ENCODE peak calls at places on chromosome 17, in four cellular contexts. R, B, F and T are unnamed samples.

GRCh38 chr17:19614900-19615299 is 33.7 kb upstream of the ALDH3A2 start:
- DNase-seq in R (no peak), B (no peak), F (no peak), T (no peak)

GRCh38 chr17:74055508-74056160 is 147.8 kb upstream of the RPL38 start:
- DNase-seq in F (no peak), B (no peak), R (no peak), T (no peak)

GRCh38 chr17:57986841-57987581 is 1.0 kb downstream of the VEZF1 start:
- DNase-seq in B (peak), R (peak), F (peak), T (peak)

GRCh38 chr17:63314766-63315165 is 131.3 kb downstream of the CYB561 start:
- DNase-seq in F (no peak), R (no peak), B (no peak), T (no peak)

GRCh38 chr17:42845556-42845917 is 1.2 kb downstream of the AOC2 start:
- DNase-seq in R (no peak), B (no peak), F (no peak), T (no peak)

GRCh38 chr17:64723781-64724180 is 61.7 kb upstream of the SMURF2 start:
- DNase-seq in F (no peak), B (no peak), R (no peak), T (no peak)

GRCh38 chr17:43778337-43779144 is at the start of gene DUSP3:
- DNase-seq in B (peak), R (peak), F (peak), T (peak)

GRCh38 chr17:40602445-40603443 is 37.5 kb upstream of the CCR7 start:
- DNase-seq in B (no peak), F (no peak), R (no peak), T (no peak)

DNA sequence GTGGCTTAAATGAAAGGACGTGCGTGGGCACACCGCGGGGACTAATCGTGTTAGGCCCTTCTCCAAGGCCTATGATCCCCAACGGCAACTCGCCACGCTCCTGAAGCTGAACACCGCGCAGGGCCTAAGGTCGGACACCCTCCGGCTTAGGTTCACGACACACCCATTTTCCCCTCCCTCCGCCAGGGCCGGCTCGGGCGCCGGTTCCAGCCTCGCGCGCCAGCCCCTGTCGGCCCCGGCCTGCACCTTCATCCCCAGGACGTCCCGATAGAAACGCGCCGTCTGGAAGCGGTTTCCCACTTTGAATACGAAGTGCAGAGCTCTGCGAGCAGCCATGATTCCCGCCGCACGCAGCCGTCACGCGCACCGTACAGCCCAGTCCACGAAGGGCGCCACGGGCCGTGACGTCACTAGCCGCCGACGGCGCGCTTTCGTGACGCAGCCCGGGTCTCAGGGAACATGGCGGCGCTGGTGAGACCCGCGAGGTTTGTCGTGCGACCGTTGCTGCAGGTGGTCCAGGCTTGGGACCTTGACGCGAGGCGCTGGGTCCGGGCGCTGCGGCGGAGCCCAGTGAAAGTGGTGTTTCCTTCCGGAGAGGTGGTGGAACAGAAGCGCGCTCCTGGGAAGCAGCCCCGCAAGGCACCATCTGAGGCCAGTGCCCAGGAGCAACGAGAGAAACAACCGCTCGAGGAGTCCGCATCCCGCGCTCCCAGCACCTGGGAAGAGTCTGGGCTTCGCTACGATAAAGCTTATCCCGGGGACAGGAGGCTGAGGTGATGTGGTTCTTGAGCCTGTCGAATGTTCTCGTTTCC is at the start of the genes GLOD4 and MRM3:
- DNase-seq in R (peak), B (peak), F (peak), T (peak)
- TF ChIP-seq CTCF in R (no peak), B (no peak), F (peak), T (peak)

GRCh38 chr17:12548558-12548957 is 117.1 kb upstream of the MYOCD start:
- DNase-seq in B (no peak), F (no peak), R (no peak), T (no peak)
- TF ChIP-seq CTCF in B (no peak), F (no peak), R (no peak), T (no peak)

GRCh38 chr17:77919276-77919675 is 39.2 kb upstream of the TNRC6C start:
- DNase-seq in B (no peak), R (no peak), F (no peak), T (no peak)

GRCh38 chr17:77916771-77917481 is 41.6 kb upstream of the TNRC6C start:
- DNase-seq in R (no peak), F (no peak), B (no peak), T (no peak)

GRCh38 chr17:77915594-77916021 is 42.9 kb upstream of the TNRC6C start:
- DNase-seq in B (no peak), F (no peak), R (no peak), T (no peak)

GRCh38 chr17:77916284-77916683 is 42.2 kb upstream of the TNRC6C start:
- DNase-seq in B (no peak), F (no peak), R (no peak), T (no peak)

GRCh38 chr17:77914440-77915254 is 43.9 kb upstream of the TNRC6C start:
- DNase-seq in B (no peak), R (no peak), F (no peak), T (no peak)
- TF ChIP-seq CTCF in B (peak), R (no peak), F (no peak), T (no peak)

DNA sequence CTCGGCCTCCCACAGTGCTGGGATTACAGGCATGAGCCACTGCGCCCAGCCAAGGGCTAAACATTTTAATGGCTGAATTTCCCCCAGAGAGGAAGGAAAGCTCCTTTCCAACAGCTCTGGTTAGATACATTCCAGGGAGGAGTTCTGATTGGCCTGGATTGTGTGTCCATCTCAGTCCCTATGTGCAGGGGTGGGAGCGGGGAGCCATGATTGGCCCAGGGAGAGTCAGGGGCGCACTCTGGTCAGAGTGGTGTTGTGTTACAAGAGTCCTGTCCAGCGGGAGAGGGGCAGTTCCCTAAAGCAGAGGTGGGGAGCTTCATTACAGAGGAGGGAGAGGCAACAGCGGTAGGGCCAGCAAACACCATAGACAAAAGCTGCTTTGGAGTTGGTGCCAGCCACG is 75.0 kb downstream of the RAP1GAP2 start:
- DNase-seq in R (no peak), B (no peak), F (no peak), T (no peak)
- TF ChIP-seq CTCF in R (no peak), B (no peak), F (no peak), T (no peak)

DNA sequence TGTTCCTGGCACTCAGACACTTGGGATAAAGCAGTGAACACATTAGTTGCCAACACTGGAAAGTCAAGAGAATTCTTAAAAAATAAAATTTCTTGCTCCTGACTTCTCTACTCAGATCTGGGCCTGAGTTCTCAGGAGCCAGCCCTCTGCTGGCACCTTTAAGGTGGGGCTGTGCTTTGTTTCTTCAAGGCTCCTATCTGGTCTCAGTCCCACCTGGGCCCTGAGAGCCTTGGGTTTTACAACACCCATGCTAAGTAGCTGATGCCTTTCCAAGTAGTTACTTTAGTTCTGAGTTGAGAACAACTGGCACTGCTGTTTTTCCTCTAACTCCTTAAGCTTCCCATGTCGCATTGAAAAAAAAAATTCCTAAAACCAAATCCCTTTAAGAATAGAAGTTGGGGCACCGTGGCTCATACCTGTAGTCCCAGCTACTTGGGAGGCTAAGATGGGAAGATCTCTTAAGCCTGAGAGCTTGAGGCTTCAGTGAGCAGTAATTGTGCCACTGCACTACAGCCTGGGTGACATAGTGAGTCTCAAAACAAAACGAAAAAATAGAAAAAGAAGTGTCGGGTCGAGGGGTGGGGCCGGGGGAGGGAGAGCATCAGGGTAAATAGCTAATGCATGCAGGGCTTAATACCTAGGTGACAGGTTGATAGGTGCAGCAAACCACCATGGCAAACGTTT is 16.6 kb downstream of the CHAD start:
- DNase-seq in B (no peak), F (no peak), R (no peak), T (no peak)
- TF ChIP-seq CTCF in B (no peak), F (no peak), R (no peak), T (no peak)

DNA sequence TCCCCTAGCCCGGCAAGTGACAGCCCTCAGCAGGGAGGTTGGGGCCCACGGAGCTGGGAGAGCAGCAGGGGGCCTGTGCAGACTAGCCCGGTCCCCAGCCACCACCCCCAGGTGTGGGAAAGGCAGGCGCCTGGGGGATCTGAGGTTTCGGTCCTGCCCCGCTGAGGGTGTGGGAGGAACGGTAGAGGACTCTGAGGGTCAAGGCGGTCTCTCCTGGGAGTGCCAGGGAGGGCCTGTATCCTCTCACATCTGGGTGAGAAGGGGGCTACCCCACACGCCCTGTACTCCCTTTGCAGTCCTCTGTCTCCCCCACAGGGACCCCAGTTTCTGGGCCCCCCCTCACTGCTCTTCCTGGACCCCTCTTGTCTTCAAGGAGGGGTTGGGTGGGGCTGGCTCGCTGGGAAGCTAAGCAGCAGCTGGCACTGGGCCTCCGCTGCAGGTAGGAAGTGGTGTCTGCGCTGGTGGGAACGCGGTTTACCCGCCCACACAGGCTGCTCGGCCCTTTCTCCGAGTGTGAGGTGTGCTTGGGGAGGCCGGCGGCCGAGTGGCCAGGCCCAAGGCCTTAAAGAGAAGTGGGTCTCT is 15.4 kb downstream of the CD7 start:
- DNase-seq in R (no peak), F (no peak), B (no peak), T (no peak)
- TF ChIP-seq CTCF in R (no peak), F (no peak), B (no peak), T (no peak)

GRCh38 chr17:79126139-79126538 is 51.5 kb downstream of the ENGASE start:
- DNase-seq in F (no peak), R (no peak), B (no peak), T (no peak)
- TF ChIP-seq CTCF in F (no peak), R (no peak), B (peak), T (no peak)

DNA sequence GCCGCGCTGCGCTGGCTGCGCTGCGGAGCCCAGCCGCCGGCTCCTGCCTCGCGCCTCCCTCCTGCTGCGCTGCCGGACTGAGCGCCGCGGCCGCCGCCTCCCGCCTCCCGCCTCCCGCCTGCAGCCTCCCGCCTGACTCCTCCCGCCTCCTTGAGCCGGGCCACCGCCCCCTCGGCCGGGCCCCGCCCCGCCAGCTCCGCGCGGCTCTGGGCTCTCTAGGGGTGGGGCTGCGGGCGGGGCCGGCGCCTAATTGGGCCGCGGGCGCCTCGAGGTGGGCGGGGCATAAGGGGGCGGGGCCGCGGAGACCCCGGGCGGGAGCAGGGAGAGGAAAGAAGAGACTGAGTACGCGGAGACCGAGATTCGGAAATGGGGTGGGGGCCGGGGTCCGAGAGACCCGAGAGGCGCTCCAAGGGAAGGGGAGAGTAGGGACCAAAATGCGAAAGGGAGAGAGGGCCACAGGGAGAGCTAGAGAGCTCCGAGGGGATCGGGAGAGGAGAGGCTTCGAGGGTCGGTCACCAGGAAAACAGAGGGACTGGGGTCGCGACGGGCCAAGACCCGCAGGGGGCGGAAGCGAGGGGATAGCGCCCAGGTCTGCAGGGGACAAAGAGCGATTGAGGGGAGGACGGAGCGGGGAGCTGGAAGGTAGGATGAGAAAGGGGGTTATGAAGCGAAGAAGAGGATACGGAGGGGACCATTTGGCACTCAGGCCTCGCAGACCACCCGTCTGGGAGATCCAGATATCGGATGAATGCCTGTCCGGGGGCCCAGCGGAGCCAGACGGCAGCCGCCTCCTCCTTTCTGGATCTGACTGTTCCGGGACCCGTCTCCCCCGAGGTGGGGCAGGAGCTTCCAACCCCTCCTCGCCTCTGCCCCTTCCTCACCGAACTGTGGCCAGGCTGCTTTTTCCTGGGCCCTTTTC is at the start of gene C1QL1:
- DNase-seq in F (peak), B (peak), R (peak), T (peak)
- TF ChIP-seq CTCF in F (no peak), B (no peak), R (no peak), T (peak)